ENCODE peak calls at places on chromosome 16, in four cellular contexts. J is fibroblast of lung, F is mucosa of descending colon, L is A549. W is an unnamed sample. For H3K9me3, the result is how much of the 10 kb centered on the place peaks cover.

GRCh38 chr16:89764711-89765201 is 43.4 kb downstream of the ZNF276 start:
- DNase-seq in L (no peak), F (peak), J (no peak), W (no peak)

GRCh38 chr16:12252616-12253015 is 276.1 kb downstream of the SNX29 start:
- DNase-seq in F (no peak), L (no peak), J (no peak), W (no peak)

GRCh38 chr16:48044117-48044516 is 111.7 kb downstream of the ABCC12 start:
- DNase-seq in L (no peak), F (no peak), J (no peak), W (no peak)

GRCh38 chr16:4580245-4580644 is 24.1 kb downstream of the C16orf96 start:
- DNase-seq in J (peak), L (peak), F (no peak), W (no peak)

GRCh38 chr16:84941916-84942315 is 69.4 kb downstream of the ZDHHC7 start:
- DNase-seq in L (no peak), F (no peak), J (peak), W (no peak)

GRCh38 chr16:12159028-12159427 is 182.5 kb downstream of the SNX29 start:
- DNase-seq in L (no peak), F (no peak), J (peak), W (no peak)

GRCh38 chr16:20940864-20941634 is 40.5 kb downstream of the LYRM1 start:
- DNase-seq in L (no peak), J (no peak), F (no peak), W (no peak)

GRCh38 chr16:16974192-16974591 is 496.6 kb downstream of the XYLT1 start:
- DNase-seq in F (no peak), L (no peak), J (no peak), W (no peak)

GRCh38 chr16:50280932-50281331 is 14.6 kb downstream of the ADCY7 start:
- DNase-seq in F (no peak), J (no peak), L (no peak), W (peak)

GRCh38 chr16:8848939-8849391 is 19.8 kb downstream of the CARHSP1 start:
- DNase-seq in L (no peak), F (no peak), J (peak), W (peak)

GRCh38 chr16:10889880-10890279 is 12.9 kb downstream of the CIITA start:
- DNase-seq in F (no peak), L (no peak), J (no peak), W (no peak)

GRCh38 chr16:14564881-14565687 is 65.0 kb downstream of the PARN start:
- DNase-seq in J (peak), F (peak), L (peak), W (no peak)

GRCh38 chr16:88534731-88535141 is 35.5 kb upstream of the ZC3H18 start:
- DNase-seq in J (peak), L (peak), F (peak), W (peak)

GRCh38 chr16:79600636-79601091 is at the start of gene MAF:
- DNase-seq in J (peak), L (peak), F (peak), W (peak)

GRCh38 chr16:69561901-69562300 is 3.9 kb upstream of the NFAT5 start:
- DNase-seq in J (no peak), F (no peak), L (no peak), W (no peak)

GRCh38 chr16:6961704-6962103 is 370.9 kb upstream of the RBFOX1 start:
- DNase-seq in J (no peak), L (no peak), F (no peak), W (no peak)

GRCh38 chr16:90028985-90029384 is 9.7 kb upstream of the DBNDD1 start:
- DNase-seq in J (no peak), L (no peak), F (no peak), W (no peak)

GRCh38 chr16:80274576-80275191 is 266.1 kb upstream of the DYNLRB2 start:
- DNase-seq in J (peak), L (no peak), F (no peak), W (no peak)

GRCh38 chr16:57911711-57912110 is 59.2 kb downstream of the CNGB1 start:
- DNase-seq in F (no peak), L (no peak), J (no peak), W (no peak)

GRCh38 chr16:17277981-17278381 is 192.8 kb downstream of the XYLT1 start:
- DNase-seq in F (peak), J (no peak), L (peak), W (no peak)

GRCh38 chr16:55671206-55671973 is 15.6 kb downstream of the SLC6A2 start:
- DNase-seq in J (no peak), L (no peak), F (no peak), W (no peak)

GRCh38 chr16:52191533-52192134 is 355.3 kb downstream of the TOX3 start:
- DNase-seq in F (peak), J (peak), L (peak), W (no peak)

GRCh38 chr16:57809276-57809793 is 7.0 kb upstream of the KIFC3 start:
- DNase-seq in L (no peak), J (no peak), F (no peak), W (no peak)

GRCh38 chr16:24841291-24841690 is 4.5 kb upstream of the SLC5A11 start:
- DNase-seq in L (peak), J (no peak), F (no peak), W (no peak)

GRCh38 chr16:68236804-68237242 is 896 bp upstream of the ESRP2 start:
- DNase-seq in F (no peak), J (no peak), L (no peak), W (peak)

GRCh38 chr16:78768723-78769122 is 669.3 kb downstream of the WWOX start:
- DNase-seq in J (no peak), L (no peak), F (no peak), W (no peak)

GRCh38 chr16:49837673-49838360 is 18.1 kb downstream of the ZNF423 start:
- DNase-seq in F (no peak), J (no peak), L (no peak), W (peak)

GRCh38 chr16:19655242-19655777 is 62.7 kb downstream of the KNOP1 start:
- DNase-seq in F (no peak), L (no peak), J (no peak), W (no peak)

GRCh38 chr16:522320-523096 is 5.0 kb upstream of the CAPN15 start:
- DNase-seq in F (peak), L (no peak), J (no peak), W (peak)

GRCh38 chr16:88651276-88651988 is 579 bp upstream of the CYBA start:
- DNase-seq in F (peak), L (peak), J (no peak), W (peak)

GRCh38 chr16:72043058-72043457 is 11.2 kb upstream of the HP start:
- DNase-seq in L (no peak), F (no peak), J (no peak), W (no peak)

GRCh38 chr16:89510526-89510925 is 2.3 kb downstream of the SPG7 start:
- DNase-seq in J (no peak), L (no peak), F (no peak), W (no peak)

GRCh38 chr16:11003141-11003540 is 58.8 kb downstream of the CLEC16A start:
- DNase-seq in F (no peak), L (no peak), J (no peak), W (no peak)

GRCh38 chr16:29993903-29994612 is 1.4 kb downstream of the HIRIP3 start:
- DNase-seq in L (no peak), J (no peak), F (no peak), W (no peak)

DNA sequence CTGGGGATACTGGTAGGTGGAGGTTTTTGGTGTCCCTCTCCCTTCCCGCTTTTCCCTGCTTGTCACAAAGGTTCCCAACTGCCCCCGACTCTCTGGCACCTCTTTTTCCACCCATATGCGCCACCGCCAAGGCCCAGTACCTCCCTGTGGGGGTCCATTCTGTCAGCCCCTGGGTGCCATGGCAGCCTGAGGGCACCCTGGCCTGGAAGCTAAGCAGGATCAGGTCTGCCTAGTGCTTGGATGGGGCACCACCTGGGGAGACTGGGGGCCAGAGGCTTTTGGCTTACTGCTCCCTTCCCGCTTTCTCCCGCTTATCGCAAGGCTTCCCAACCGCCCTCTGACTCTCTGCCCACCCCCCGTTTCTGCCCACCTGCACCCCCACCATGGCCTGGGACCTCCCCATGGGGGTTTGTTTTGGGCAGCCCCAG is 2286.4 kb downstream of the TP53TG3F start:
- DNase-seq in F (no peak), J (no peak), L (no peak), W (peak)
- H3K9me3 ChIP-seq in F (half or more), J (under half), L (under half), W (under half)

GRCh38 chr16:73058221-73058615 is 10.3 kb upstream of the ZFHX3 start:
- DNase-seq in J (peak), F (peak), L (no peak), W (peak)

GRCh38 chr16:73057369-73058210 is 9.7 kb upstream of the ZFHX3 start:
- DNase-seq in F (peak), L (no peak), J (peak), W (peak)

GRCh38 chr16:73054732-73055481 is 7.0 kb upstream of the ZFHX3 start:
- DNase-seq in F (no peak), J (peak), L (peak), W (no peak)

GRCh38 chr16:73056911-73057310 is 9.0 kb upstream of the ZFHX3 start:
- DNase-seq in J (no peak), F (no peak), L (no peak), W (no peak)

GRCh38 chr16:73056383-73056782 is 8.5 kb upstream of the ZFHX3 start:
- DNase-seq in F (no peak), J (no peak), L (no peak), W (no peak)
- H3K4me3 ChIP-seq in F (no peak), J (peak), L (peak), W (no peak)

DNA sequence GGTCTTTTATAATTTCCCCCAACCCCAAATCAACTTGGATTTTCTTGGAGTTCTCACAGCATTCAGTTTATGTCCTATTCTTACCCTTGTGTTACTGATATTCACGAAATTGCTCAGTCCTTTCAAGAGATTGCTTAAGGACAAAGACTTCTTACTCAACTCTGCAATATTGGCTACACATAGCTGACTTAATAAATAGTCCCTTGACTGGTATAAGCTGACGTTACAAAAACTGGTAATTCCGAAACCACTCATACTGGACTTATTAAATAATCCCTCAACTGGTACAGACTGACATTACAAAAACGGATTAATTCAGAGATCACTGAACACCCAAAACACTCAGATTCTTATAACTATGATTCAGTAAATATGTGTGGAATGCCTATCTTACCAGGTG is 860 bp downstream of the TIGD7 start:
- DNase-seq in J (no peak), L (no peak), F (no peak), W (no peak)
- H3K9me3 ChIP-seq in J (under half), L (half or more), F (half or more), W (under half)

DNA sequence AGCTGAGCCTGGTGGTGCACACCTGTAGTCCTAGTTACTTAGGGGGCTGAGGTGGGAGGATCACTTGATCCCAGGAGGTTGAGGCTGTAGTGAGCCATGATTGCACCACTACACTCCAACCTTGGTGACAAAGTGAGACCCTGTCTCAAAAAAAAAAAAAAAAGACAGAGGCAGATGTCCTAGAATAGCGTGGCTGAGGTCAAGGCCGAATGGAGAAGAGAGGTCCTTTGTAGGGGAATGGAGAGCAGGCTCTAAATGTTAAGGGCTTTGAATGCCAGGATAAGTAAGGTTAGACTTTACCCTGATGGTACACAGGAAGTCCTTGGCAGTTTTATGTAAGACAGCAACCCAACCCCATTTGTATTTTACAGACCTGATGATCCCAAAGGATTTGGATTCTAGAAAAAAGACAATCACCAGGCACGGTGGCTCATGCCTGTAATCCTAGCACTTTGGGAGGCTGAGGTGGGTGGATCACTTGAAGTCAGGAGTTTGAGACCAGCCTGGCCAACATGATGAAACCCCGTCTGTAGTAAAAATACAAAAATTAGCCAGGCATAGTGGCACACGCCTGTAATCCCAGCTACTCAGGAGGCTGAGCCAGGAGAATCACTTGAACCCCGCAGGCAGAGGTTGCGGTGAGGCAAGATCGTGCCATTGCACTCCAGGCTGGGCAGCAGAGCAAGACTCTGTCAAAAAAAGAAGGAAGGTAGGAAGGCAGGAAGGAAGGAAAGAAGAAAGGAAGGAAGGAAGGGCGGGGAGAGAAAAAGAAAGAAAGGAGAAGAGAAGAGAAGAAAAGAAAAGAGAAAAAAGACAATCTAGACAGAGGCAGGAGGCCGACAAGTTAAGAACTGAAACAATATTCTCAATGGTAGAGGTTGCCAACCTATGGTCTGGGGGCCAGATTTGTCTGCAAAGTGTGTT is 2.1 kb upstream of the SBK1 start:
- DNase-seq in J (no peak), L (no peak), F (no peak), W (no peak)
- H3K4me3 ChIP-seq in J (no peak), L (no peak), F (no peak), W (no peak)

DNA sequence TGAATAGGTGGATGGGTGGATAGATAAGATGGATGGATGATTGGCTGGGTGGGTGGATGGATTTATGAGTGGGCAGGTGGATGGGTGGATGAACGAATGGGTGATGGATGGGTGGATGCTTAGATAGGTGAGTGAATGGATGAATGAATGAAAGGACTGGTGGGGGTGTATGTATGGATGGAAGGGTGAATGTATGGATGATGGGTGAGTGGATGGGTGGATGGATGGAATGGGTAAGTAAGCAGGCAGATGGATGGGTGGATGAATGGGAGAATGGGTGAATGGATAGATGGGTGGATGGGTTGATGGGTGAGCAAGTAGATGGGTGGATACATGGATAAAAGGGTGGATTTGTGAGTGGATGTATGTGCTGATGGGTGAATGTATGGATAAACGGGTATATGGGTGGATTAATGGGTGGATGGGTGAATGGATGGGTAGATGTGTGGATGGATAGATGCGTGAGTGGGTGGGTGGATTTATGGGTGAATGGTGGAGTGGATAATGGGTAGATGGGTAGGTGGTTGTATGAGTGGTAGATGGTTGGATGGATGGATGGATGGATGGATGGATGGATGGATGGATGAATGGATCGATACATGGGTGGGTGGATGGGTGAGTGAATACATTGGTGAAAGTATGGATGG is 682.6 kb downstream of the HS3ST4 start:
- DNase-seq in J (no peak), L (no peak), F (no peak), W (no peak)
- H3K9me3 ChIP-seq in J (under half), L (under half), F (under half), W (under half)

DNA sequence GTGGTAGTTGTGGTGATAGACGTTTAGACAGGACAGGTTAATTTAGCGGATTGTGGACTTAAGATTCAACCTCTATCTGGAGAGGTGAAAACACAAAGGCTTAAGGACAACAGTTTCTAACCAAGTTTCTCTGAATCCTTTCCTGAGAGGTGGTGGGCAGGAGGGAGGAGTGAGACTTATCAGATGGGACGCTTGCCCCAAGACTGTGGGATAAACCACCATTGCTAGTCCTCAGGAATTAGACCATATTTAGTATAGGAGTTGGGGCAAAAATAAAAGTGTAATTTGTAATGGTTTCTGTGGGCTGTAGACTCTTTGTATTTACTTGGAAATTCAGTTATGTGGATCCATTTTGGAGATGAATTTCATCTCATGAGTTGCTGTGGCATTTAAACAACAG is 6.6 kb downstream of the PDP2 start:
- DNase-seq in F (no peak), J (peak), L (no peak), W (no peak)
- H3K4me3 ChIP-seq in F (no peak), J (no peak), L (no peak), W (peak)

GRCh38 chr16:35911899-35912298 is 2452.5 kb downstream of the TP53TG3F start:
- DNase-seq in L (no peak), J (no peak), F (no peak), W (no peak)
- H3K9me3 ChIP-seq in L (under half), J (under half), F (half or more), W (under half)